ENCODE peak calls at places on chromosome 3, in nine cellular contexts. O is H4; P is heart left ventricle; N is AG09309; R is effector CD4-positive, alpha-beta T cell; T is SW480; D is hippocampal formation; I is Panc1; W is fibroblast of lung. E is an unnamed sample.

GRCh38 chr3:66233033-66233432 is 12.2 kb downstream of the SLC25A26 start:
- DNase-seq in N (no peak), R (no peak), W (no peak), D (no peak), I (no peak), T (no peak), O (no peak), P (no peak), E (no peak)

GRCh38 chr3:104598848-104599501 is 767.7 kb upstream of the ALCAM start:
- DNase-seq in T (no peak), I (no peak), P (no peak), O (no peak), D (no peak), R (no peak), W (no peak), N (no peak), E (no peak)

GRCh38 chr3:31305324-31305723 is 227.4 kb upstream of the STT3B start:
- DNase-seq in T (no peak), I (no peak), D (no peak), W (no peak), P (no peak), N (no peak), O (no peak), R (no peak), E (no peak)

GRCh38 chr3:129282727-129283327 is 4.2 kb downstream of the HMCES start:
- DNase-seq in N (peak; percentile 58), R (no peak), P (no peak), T (peak; percentile 20), I (no peak), O (no peak), W (peak; percentile 37), D (no peak), E (no peak)

GRCh38 chr3:172868565-172869172 is 118.1 kb downstream of the ECT2 start:
- DNase-seq in R (no peak), I (no peak), D (no peak), W (no peak), T (no peak), N (no peak), P (no peak), O (no peak), E (no peak)

GRCh38 chr3:55484191-55484644 is 2.9 kb downstream of the WNT5A start:
- DNase-seq in O (no peak), N (no peak), W (peak; percentile 19), D (no peak), T (no peak), I (no peak), R (no peak), P (no peak), E (no peak)

GRCh38 chr3:171222995-171223394 is 196.5 kb upstream of the SLC2A2 start:
- DNase-seq in D (no peak), W (no peak), N (no peak), O (no peak), R (no peak), T (no peak), P (no peak), I (no peak), E (no peak)

GRCh38 chr3:160180581-160181216 is 44.5 kb upstream of the C3orf80 start:
- DNase-seq in W (peak; percentile 34), T (no peak), D (no peak), O (peak; percentile 38), R (no peak), I (no peak), P (no peak), N (peak; percentile 95), E (no peak)

GRCh38 chr3:153285194-153285641 is 123.2 kb downstream of the RAP2B start:
- DNase-seq in D (no peak), W (peak; percentile 34), N (no peak), T (no peak), P (no peak), O (peak; percentile 37), R (no peak), I (no peak), E (peak; percentile 53)

GRCh38 chr3:58536501-58537411 is at the start of gene ACOX2:
- DNase-seq in T (no peak), I (no peak), R (no peak), O (no peak), P (peak; percentile 79), D (no peak), N (peak; percentile 43), W (peak; percentile 79), E (no peak)

GRCh38 chr3:66638717-66639116 is 137.9 kb upstream of the LRIG1 start:
- DNase-seq in D (no peak), R (no peak), W (no peak), T (no peak), N (no peak), O (no peak), I (no peak), P (no peak), E (no peak)

GRCh38 chr3:30970183-30970582 is 75.7 kb upstream of the GADL1 start:
- DNase-seq in W (no peak), T (peak; percentile 11), R (no peak), P (no peak), O (no peak), D (no peak), I (no peak), N (no peak), E (peak; percentile 9)

GRCh38 chr3:183108002-183108449 is 8.7 kb upstream of the MCCC1 start:
- DNase-seq in R (no peak), W (peak; percentile 37), N (no peak), I (no peak), D (no peak), T (no peak), P (no peak), O (peak; percentile 33), E (no peak)

GRCh38 chr3:129485681-129486056 is 42.8 kb upstream of the RHO start:
- DNase-seq in O (peak; percentile 96), D (no peak), P (peak; percentile 60), R (no peak), N (peak; percentile 98), I (no peak), T (no peak), W (peak; percentile 100), E (no peak)

GRCh38 chr3:168096210-168096795 is 579 bp upstream of the GOLIM4 start:
- DNase-seq in O (peak; percentile 95), D (peak; percentile 84), R (no peak), T (peak; percentile 98), W (peak; percentile 94), I (peak; percentile 80), P (peak; percentile 54), N (peak; percentile 84), E (peak; percentile 86)

GRCh38 chr3:147413712-147414325 is 4.7 kb downstream of the ZIC1 start:
- DNase-seq in N (no peak), T (no peak), W (no peak), P (no peak), D (no peak), O (no peak), R (no peak), I (no peak), E (no peak)

GRCh38 chr3:18264331-18264730 is 160.8 kb downstream of the SATB1 start:
- DNase-seq in R (no peak), W (no peak), I (no peak), T (no peak), N (no peak), P (no peak), O (no peak), D (peak; percentile 7), E (no peak)

GRCh38 chr3:41346698-41347097 is 147.4 kb downstream of the CTNNB1 start:
- DNase-seq in D (no peak), I (no peak), T (no peak), O (no peak), W (peak; percentile 19), R (no peak), N (no peak), P (no peak), E (no peak)

GRCh38 chr3:179428876-179429548 is 22.3 kb downstream of the GNB4 start:
- DNase-seq in O (no peak), W (no peak), N (no peak), R (no peak), D (no peak), P (no peak), I (no peak), T (no peak), E (no peak)

GRCh38 chr3:171328419-171329082 is 131.7 kb downstream of the TNIK start:
- DNase-seq in I (no peak), P (no peak), O (peak; percentile 71), D (peak; percentile 26), N (no peak), W (peak; percentile 42), R (peak; percentile 20), T (peak; percentile 43), E (peak; percentile 59)

GRCh38 chr3:16060945-16061344 is 113.5 kb upstream of the GALNT15 start:
- DNase-seq in T (no peak), P (no peak), D (peak; percentile 32), R (no peak), O (peak; percentile 25), I (no peak), W (peak; percentile 88), N (peak; percentile 78), E (no peak)

GRCh38 chr3:59247402-59247841 is 197.6 kb upstream of the CFAP20DC start:
- DNase-seq in N (no peak), P (no peak), W (no peak), R (no peak), D (no peak), O (peak; percentile 40), I (no peak), T (no peak), E (no peak)

GRCh38 chr3:179015551-179016020 is 56.0 kb downstream of the ZMAT3 start:
- DNase-seq in T (peak; percentile 71), O (peak; percentile 83), D (peak; percentile 64), R (peak; percentile 54), N (peak; percentile 47), P (peak; percentile 34), W (peak; percentile 85), I (peak; percentile 76), E (peak; percentile 78)

GRCh38 chr3:127458698-127459097 is 131.8 kb downstream of the TPRA1 start:
- DNase-seq in D (no peak), P (no peak), W (no peak), N (no peak), O (no peak), T (no peak), I (no peak), R (no peak), E (peak; percentile 32)

GRCh38 chr3:119308355-119308754 is 14.2 kb downstream of the ARHGAP31 start:
- DNase-seq in P (no peak), I (no peak), R (no peak), W (no peak), N (no peak), D (no peak), O (no peak), T (no peak), E (no peak)

GRCh38 chr3:100265016-100265415 is 4.2 kb downstream of the TBC1D23 start:
- DNase-seq in N (no peak), P (no peak), W (no peak), I (no peak), T (no peak), R (no peak), D (no peak), O (no peak), E (no peak)